ENCODE peak calls at places on chromosomes 11 and 22, in six cellular contexts. E, V, O, Y, U and S are unnamed samples. For H3K36me3, the result is how much of the 10 kb centered on the place peaks cover.

GRCh38 chr22:43230983-43231723 is 44.2 kb upstream of the TTLL12 start:
- DNase-seq in E (peak), V (no peak), O (peak), Y (peak), U (peak), S (no peak)

GRCh38 chr11:79375818-79376550 is 64.8 kb downstream of the TENM4 start:
- DNase-seq in E (no peak), V (no peak), O (peak), Y (no peak), U (no peak), S (no peak)

GRCh38 chr11:73159981-73160777 is 18.1 kb upstream of the FCHSD2 start:
- DNase-seq in E (no peak), V (no peak), O (peak), Y (no peak), U (no peak), S (no peak)

GRCh38 chr11:127528297-127528696 is 527.7 kb upstream of the KIRREL3 start:
- DNase-seq in E (no peak), V (no peak), O (no peak), Y (no peak), U (no peak), S (no peak)

GRCh38 chr11:43582024-43582836 is 98.3 kb upstream of the HSD17B12 start:
- DNase-seq in E (no peak), V (no peak), O (no peak), Y (peak), U (no peak), S (no peak)

GRCh38 chr11:11569936-11570491 is 51.8 kb downstream of the GALNT18 start:
- DNase-seq in E (peak), V (peak), O (peak), Y (peak), U (peak), S (peak)

GRCh38 chr11:101091781-101092180 is 37.8 kb downstream of the PGR start:
- DNase-seq in E (peak), V (no peak), O (peak), Y (no peak), U (no peak), S (no peak)

GRCh38 chr11:111718436-111719325 is 47.5 kb downstream of the PPP2R1B start:
- DNase-seq in E (peak), V (no peak), O (peak), Y (no peak), U (peak), S (no peak)

GRCh38 chr11:90113541-90113940 is 20.9 kb upstream of the NAALAD2 start:
- DNase-seq in E (peak), V (no peak), O (no peak), Y (no peak), U (no peak), S (no peak)

GRCh38 chr22:18121436-18122253 is 11.0 kb downstream of the TUBA8 start:
- DNase-seq in E (no peak), V (no peak), O (no peak), Y (no peak), U (no peak), S (no peak)

GRCh38 chr11:35485656-35486318 is 39.6 kb downstream of the PAMR1 start:
- DNase-seq in E (peak), V (peak), O (peak), Y (no peak), U (peak), S (peak)

GRCh38 chr22:44341431-44342346 is 28.9 kb upstream of the SHISAL1 start:
- DNase-seq in E (no peak), V (peak), O (no peak), Y (peak), U (no peak), S (peak)

GRCh38 chr11:73130181-73130580 is 11.9 kb downstream of the FCHSD2 start:
- DNase-seq in E (no peak), V (no peak), O (no peak), Y (no peak), U (no peak), S (no peak)

GRCh38 chr11:129973068-129973467 is 29.6 kb downstream of the PRDM10 start:
- DNase-seq in E (no peak), V (no peak), O (no peak), Y (no peak), U (no peak), S (no peak)

GRCh38 chr11:62539238-62539925 is 7.2 kb downstream of the AHNAK start:
- DNase-seq in E (peak), V (no peak), O (peak), Y (peak), U (peak), S (peak)

GRCh38 chr11:1160231-1161101 is 2.7 kb downstream of the MUC5AC start:
- DNase-seq in E (no peak), V (no peak), O (no peak), Y (peak), U (no peak), S (peak)

GRCh38 chr22:37165940-37166674 is 16.4 kb upstream of the IL2RB start:
- DNase-seq in E (no peak), V (no peak), O (no peak), Y (peak), U (peak), S (no peak)

GRCh38 chr22:37752189-37753061 is 55.3 kb upstream of the GCAT start:
- DNase-seq in E (peak), V (peak), O (peak), Y (peak), U (peak), S (peak)

GRCh38 chr11:115707180-115707905 is 203.1 kb upstream of the CADM1 start:
- DNase-seq in E (no peak), V (no peak), O (no peak), Y (no peak), U (no peak), S (no peak)

GRCh38 chr11:68113986-68114385 is 7.2 kb downstream of the CHKA start:
- DNase-seq in E (no peak), V (no peak), O (no peak), Y (peak), U (no peak), S (no peak)

GRCh38 chr22:45225732-45226560 is 14.7 kb downstream of the KIAA0930 start:
- DNase-seq in E (no peak), V (peak), O (peak), Y (peak), U (peak), S (peak)

GRCh38 chr11:26805001-26805400 is 83.1 kb upstream of the SLC5A12 start:
- DNase-seq in E (no peak), V (no peak), O (no peak), Y (no peak), U (no peak), S (no peak)

GRCh38 chr22:45866398-45867117 is 110.4 kb downstream of the WNT7B start:
- DNase-seq in E (no peak), V (peak), O (no peak), Y (peak), U (no peak), S (no peak)

DNA sequence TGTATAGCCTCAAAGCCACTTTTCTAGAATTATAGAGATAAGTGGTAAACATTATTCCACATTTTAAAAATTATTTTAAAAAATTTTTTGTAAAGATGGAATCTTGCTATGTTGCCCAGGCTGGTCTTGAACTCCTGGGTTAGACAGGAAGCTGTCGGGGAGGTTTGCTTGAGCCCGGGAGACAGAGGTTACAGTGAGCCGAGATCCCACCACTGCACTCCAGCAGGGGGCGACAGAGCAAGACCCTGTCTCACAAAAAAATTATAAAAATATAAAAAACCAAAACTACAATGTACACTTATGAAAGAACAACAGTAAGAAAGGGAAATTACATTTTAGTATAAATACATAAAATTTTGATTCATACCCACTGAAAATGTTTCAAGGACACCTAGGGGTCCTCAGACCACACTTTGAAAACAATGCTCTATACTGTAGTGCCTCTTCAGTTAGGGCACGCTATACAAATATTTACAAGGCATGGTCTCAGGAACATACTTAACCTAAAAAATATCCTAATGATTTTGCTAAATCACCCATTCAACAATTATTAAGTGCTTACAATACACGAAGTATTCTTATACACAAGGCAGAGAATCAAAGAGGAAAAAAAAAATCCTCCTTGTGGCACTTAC is 111.2 kb downstream of the MRTFA start:
- DNase-seq in E (peak), V (no peak), O (no peak), Y (no peak), U (peak), S (peak)
- TF ChIP-seq CTCF in E (peak), V (peak), O (peak), Y (peak), U (peak), S (peak)

GRCh38 chr11:71293961-71294782 is 41.8 kb upstream of the SHANK2 start:
- DNase-seq in E (no peak), V (peak), O (no peak), Y (no peak), U (no peak), S (no peak)
- H3K4me3 ChIP-seq in E (no peak), V (no peak), O (no peak), Y (no peak), U (no peak), S (no peak)

GRCh38 chr11:66687831-66688281 is 10.2 kb upstream of the RBM4B start:
- DNase-seq in E (no peak), V (no peak), O (no peak), Y (peak), U (no peak), S (no peak)

GRCh38 chr11:66684635-66685034 is 6.9 kb upstream of the RBM4B start:
- DNase-seq in E (no peak), V (no peak), O (no peak), Y (peak), U (no peak), S (no peak)

GRCh38 chr11:66685276-66686099 is 7.8 kb upstream of the RBM4B start:
- DNase-seq in E (no peak), V (no peak), O (no peak), Y (peak), U (no peak), S (no peak)

GRCh38 chr11:66686801-66687750 is 9.4 kb upstream of the RBM4B start:
- DNase-seq in E (no peak), V (no peak), O (peak), Y (peak), U (no peak), S (no peak)

DNA sequence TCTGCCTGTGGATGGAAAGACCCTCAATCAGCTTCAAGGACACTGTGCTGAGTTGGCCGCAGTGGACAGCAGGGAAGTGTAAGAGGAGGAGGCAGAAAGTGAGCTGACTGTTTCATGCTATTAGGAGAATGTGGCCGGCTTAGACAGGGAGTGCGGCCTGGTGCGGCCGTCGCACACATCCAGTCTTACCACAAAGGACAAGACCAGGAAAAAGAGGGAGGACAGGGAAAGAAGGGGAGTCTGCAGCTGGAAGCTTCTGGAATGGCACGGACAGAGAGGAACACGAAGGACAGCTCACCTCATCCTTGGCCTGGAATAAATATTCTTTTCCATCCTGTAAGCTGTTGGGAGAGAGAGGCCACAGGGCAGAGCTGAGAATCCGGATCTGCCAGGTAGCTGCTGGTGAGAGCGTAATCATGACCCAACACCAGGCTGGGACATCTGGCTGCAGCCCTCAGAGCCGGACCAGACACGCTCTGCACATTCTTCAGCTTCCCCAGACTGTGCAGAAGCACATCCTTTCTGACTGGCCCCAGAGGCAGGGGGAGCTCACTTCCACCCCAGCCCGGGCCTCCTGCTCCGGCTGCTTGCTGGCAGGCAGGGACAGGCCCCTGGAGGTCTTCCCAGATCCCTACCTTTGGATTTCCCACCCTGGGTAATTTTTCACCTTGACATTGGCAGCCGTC is 8.6 kb upstream of the RBM4B start:
- DNase-seq in E (no peak), V (no peak), O (peak), Y (peak), U (no peak), S (no peak)
- H3K36me3 ChIP-seq in E (under half), V (under half), O (under half), Y (under half), U (under half), S (under half)

DNA sequence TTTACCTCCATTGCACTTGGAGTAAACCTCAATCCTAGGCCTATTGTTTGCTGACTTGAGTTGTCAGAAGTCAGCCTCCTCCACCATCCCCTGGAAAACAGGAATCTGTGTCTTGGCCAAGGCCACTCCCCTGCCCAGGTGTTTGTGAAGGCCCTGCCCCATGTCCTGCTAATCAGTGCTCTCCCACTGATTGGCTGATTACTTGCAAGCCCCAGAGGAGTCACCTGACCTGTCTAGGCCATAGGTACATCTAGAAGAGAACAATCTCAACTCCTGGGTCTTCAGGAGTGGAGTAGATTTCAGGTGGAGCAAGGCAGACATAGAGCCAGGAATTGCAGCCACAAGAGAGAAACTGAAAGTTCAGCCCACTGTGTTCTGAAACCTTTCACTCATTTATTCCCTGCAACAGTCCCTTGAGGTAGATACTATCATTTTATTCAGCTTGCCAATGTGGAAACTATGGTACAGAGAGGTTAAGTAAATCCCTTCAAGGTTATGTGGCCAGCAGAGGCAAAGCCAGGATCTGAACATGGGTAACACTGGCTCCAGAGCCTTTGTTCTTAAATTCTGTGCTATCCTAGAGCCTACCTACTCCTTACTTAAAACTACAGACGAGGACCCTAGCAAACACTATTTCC is 10.4 kb downstream of the OAF start:
- DNase-seq in E (peak), V (no peak), O (no peak), Y (no peak), U (peak), S (no peak)
- TF ChIP-seq CTCF in E (no peak), V (no peak), O (no peak), Y (no peak), U (no peak), S (no peak)

GRCh38 chr22:23563111-23563510 is 17.0 kb downstream of the IGLL1 start:
- DNase-seq in E (no peak), V (no peak), O (no peak), Y (peak), U (no peak), S (peak)
- H3K4me3 ChIP-seq in E (no peak), V (no peak), O (no peak), Y (no peak), U (no peak), S (no peak)

DNA sequence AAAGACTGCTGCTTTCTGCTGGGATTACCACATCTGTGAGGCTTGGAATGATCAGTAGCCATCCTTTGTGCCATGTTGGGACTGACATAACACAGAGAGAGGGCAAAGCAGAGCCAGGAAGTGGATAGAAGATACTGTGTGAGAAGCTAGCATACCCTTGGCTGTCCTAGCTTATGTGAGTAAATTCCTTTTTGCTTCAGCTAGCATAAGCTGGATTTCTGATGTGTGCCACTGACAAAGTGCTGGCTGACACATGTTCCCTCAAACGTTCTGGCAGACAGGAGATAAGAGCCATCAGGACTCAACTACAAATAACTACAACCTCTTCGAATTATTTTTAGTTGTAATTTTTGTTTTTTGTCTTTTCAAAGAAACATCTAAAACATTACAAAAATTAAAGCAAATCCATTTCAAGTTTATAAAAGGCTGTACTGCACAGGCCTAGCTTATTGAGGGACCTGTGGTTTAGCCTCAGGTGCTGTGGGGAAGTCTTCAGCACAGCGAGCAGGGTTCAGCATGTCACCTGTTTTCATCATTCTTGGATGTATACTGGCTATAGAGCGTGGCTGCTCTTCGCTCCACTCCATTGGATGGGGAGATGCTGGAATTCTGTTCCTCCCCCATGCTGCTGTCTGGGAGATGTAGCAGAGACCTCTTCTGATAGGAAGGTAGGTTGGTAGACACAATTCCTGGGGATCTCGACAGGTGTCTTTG is 120.9 kb downstream of the SWAP70 start:
- DNase-seq in E (no peak), V (peak), O (no peak), Y (no peak), U (no peak), S (no peak)
- H3K36me3 ChIP-seq in E (under half), V (half or more), O (under half), Y (half or more), U (under half), S (half or more)

GRCh38 chr22:26672590-26673468 is 15.4 kb downstream of the MIAT start:
- DNase-seq in E (peak), V (peak), O (peak), Y (peak), U (peak), S (peak)
- TF ChIP-seq CTCF in E (peak), V (peak), O (peak), Y (peak), U (peak), S (peak)

GRCh38 chr11:64801591-64802369 is 1.2 kb downstream of the MAP4K2 start:
- DNase-seq in E (no peak), V (no peak), O (no peak), Y (peak), U (no peak), S (no peak)
- H3K4me3 ChIP-seq in E (peak), V (peak), O (no peak), Y (no peak), U (no peak), S (peak)